ENCODE peak calls at places on chromosomes 4 and X, in four cellular contexts. N is HepG2, L is A549, D is K562. K is an unnamed sample.
A peak's percentile ranks its signal among the peaks of the same experiment; 100 is the strongest.

GRCh38 chr4:48315728-48316630 is 25.4 kb upstream of the SLAIN2 start:
- DNase-seq in N (peak; percentile 54), L (peak; percentile 27), D (peak; percentile 73), K (peak; percentile 73)

GRCh38 chr4:141102367-141102766 is 30.9 kb downstream of the RNF150 start:
- DNase-seq in N (no peak), L (no peak), D (no peak), K (peak; percentile 80)

GRCh38 chr4:142274137-142274536 is 572.0 kb downstream of the INPP4B start:
- DNase-seq in N (no peak), L (no peak), D (no peak), K (peak; percentile 94)

GRCh38 chrX:133054761-133055385 is 42.0 kb downstream of the USP26 start:
- DNase-seq in N (no peak), L (no peak), D (no peak), K (no peak)

GRCh38 chr4:60020389-60020788 is 1179.7 kb upstream of the ADGRL3 start:
- DNase-seq in N (no peak), L (no peak), D (no peak), K (no peak)

GRCh38 chr4:123250843-123251242 is 145.8 kb upstream of the SPRY1 start:
- DNase-seq in N (no peak), L (no peak), D (no peak), K (peak; percentile 93)

GRCh38 chr4:67131224-67131623 is 414.1 kb downstream of the CENPC start:
- DNase-seq in N (no peak), L (no peak), D (no peak), K (no peak)

GRCh38 chr4:88204882-88205281 is 46.4 kb upstream of the ABCG2 start:
- DNase-seq in N (no peak), L (no peak), D (no peak), K (no peak)

GRCh38 chrX:23390979-23391378 is 56.3 kb downstream of the PTCHD1 start:
- DNase-seq in N (no peak), L (no peak), D (no peak), K (no peak)

GRCh38 chrX:100695991-100696390 is 35.9 kb downstream of the SYTL4 start:
- DNase-seq in N (peak; percentile 5), L (no peak), D (no peak), K (peak; percentile 43)

GRCh38 chrX:35076061-35076460 is 133.5 kb downstream of the FAM47B start:
- DNase-seq in N (no peak), L (no peak), D (no peak), K (no peak)

GRCh38 chrX:154714925-154715324 is 36.0 kb downstream of the GAB3 start:
- DNase-seq in N (peak; percentile 12), L (peak; percentile 53), D (peak; percentile 71), K (peak; percentile 50)

GRCh38 chr4:73650255-73650654 is 30.0 kb upstream of the RASSF6 start:
- DNase-seq in N (no peak), L (no peak), D (no peak), K (no peak)

GRCh38 chr4:8478801-8479744 is 38.5 kb downstream of the TRMT44 start:
- DNase-seq in N (no peak), L (no peak), D (peak; percentile 64), K (peak; percentile 35)

GRCh38 chrX:31213941-31214340 is 142.1 kb upstream of the FTHL17 start:
- DNase-seq in N (no peak), L (no peak), D (peak; percentile 8), K (peak; percentile 19)

GRCh38 chrX:15242899-15243555 is 26.9 kb downstream of the ASB9 start:
- DNase-seq in N (peak; percentile 12), L (peak; percentile 46), D (peak; percentile 62), K (peak; percentile 59)

GRCh38 chr4:11011249-11011648 is 326.7 kb upstream of the CLNK start:
- DNase-seq in N (no peak), L (no peak), D (no peak), K (no peak)

GRCh38 chr4:4182835-4183568 is 43.7 kb downstream of the OTOP1 start:
- DNase-seq in N (peak; percentile 57), L (peak; percentile 8), D (peak; percentile 48), K (no peak)

GRCh38 chr4:169098054-169098896 is 88.2 kb upstream of the CBR4 start:
- DNase-seq in N (no peak), L (no peak), D (peak; percentile 7), K (peak; percentile 52)

GRCh38 chr4:2412534-2412884 is 5.9 kb downstream of the ZFYVE28 start:
- DNase-seq in N (no peak), L (no peak), D (peak; percentile 83), K (no peak)

GRCh38 chr4:138967313-138967712 is 48.3 kb upstream of the NOCT start:
- DNase-seq in N (peak; percentile 90), L (no peak), D (no peak), K (no peak)

GRCh38 chr4:48556268-48556667 is 66.2 kb downstream of the ZAR1 start:
- DNase-seq in N (no peak), L (no peak), D (no peak), K (no peak)

GRCh38 chr4:96183630-96184029 is 343.7 kb downstream of the PDHA2 start:
- DNase-seq in N (peak; percentile 2), L (no peak), D (no peak), K (no peak)

GRCh38 chr4:157818946-157819692 is 353.7 kb downstream of the GASK1B start:
- DNase-seq in N (no peak), L (no peak), D (no peak), K (no peak)

GRCh38 chr4:41448935-41449334 is 89.0 kb upstream of the LIMCH1 start:
- DNase-seq in N (peak; percentile 3), L (no peak), D (peak; percentile 2), K (no peak)

GRCh38 chr4:95095352-95095974 is 337.7 kb downstream of the BMPR1B start:
- DNase-seq in N (peak; percentile 5), L (no peak), D (peak; percentile 3), K (peak; percentile 59)

GRCh38 chr4:23814606-23815005 is 75.2 kb downstream of the PPARGC1A start:
- DNase-seq in N (no peak), L (no peak), D (no peak), K (no peak)

GRCh38 chr4:23819041-23819511 is 70.8 kb downstream of the PPARGC1A start:
- DNase-seq in N (no peak), L (no peak), D (no peak), K (peak; percentile 45)

GRCh38 chr4:23811045-23811620 is 78.7 kb downstream of the PPARGC1A start:
- DNase-seq in N (no peak), L (no peak), D (no peak), K (peak; percentile 59)

GRCh38 chr4:23818097-23818648 is 71.7 kb downstream of the PPARGC1A start:
- DNase-seq in N (no peak), L (no peak), D (no peak), K (peak; percentile 32)

GRCh38 chr4:23815351-23815750 is 74.5 kb downstream of the PPARGC1A start:
- DNase-seq in N (no peak), L (no peak), D (no peak), K (no peak)
- TF ChIP-seq MAZ in N (no peak), L (no peak), D (no peak), K (no peak)

DNA sequence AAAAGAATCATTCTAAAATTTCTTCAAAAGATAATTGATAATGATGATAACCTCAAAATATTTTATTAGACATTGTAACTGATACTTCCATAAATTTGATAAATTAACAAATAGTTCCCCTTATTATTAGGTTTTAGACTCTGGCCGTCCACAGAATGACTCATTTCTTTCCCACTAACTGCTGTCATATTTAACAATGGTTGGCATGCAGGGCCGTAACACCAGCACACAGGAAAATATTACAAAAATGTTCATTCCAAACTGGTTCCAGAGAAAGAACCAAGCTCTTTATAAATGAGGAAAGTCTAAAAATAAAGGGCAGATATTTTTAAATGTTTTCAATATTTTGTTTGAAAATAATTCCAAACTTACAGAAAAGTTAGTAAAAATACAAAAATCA is 28.2 kb downstream of the WDFY3 start:
- DNase-seq in N (peak; percentile 15), L (no peak), D (no peak), K (peak; percentile 68)
- TF ChIP-seq USF2 in N (no peak), L (no peak), D (no peak), K (no peak)

GRCh38 chr4:17544831-17545234 is 29.9 kb downstream of the CLRN2 start:
- DNase-seq in N (peak; percentile 68), L (no peak), D (no peak), K (no peak)

GRCh38 chr4:17546222-17546621 is 30.8 kb upstream of the LAP3 start:
- DNase-seq in N (no peak), L (no peak), D (no peak), K (no peak)

GRCh38 chr4:17546678-17547077 is 30.3 kb upstream of the LAP3 start:
- DNase-seq in N (no peak), L (no peak), D (no peak), K (no peak)

GRCh38 chr4:17545374-17546140 is 30.6 kb downstream of the CLRN2 start:
- DNase-seq in N (no peak), L (no peak), D (no peak), K (no peak)

GRCh38 chr4:17544205-17544604 is 29.2 kb downstream of the CLRN2 start:
- DNase-seq in N (peak; percentile 98), L (no peak), D (peak; percentile 52), K (no peak)
- TF ChIP-seq MAZ in N (no peak), L (no peak), D (no peak), K (no peak)

DNA sequence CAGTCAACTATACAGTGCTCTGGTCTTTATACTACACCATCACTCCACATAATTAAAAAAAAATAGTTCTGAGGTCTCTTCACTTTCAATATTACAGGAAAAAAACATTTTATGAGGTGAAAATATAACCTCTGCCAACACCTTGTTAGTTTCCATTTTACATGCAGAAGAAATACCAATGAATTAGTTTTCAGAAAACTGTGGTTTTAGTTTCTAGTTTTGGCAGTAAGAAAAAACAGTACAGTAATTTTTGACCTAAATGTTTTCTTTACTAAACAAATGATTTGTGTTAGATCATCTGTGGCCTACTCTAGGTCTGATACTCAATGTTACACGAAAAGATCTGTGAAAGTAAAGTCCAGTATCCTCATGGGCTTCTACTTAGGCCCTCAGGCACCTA is 10.0 kb downstream of the SULT1E1 start:
- DNase-seq in N (no peak), L (no peak), D (no peak), K (no peak)
- TF ChIP-seq USF2 in N (no peak), L (no peak), D (no peak), K (no peak)